ENCODE peak calls at places on chromosomes 12 and 14, in six cellular contexts. One of them, this sample, is unnamed.

GRCh38 chr12:49705479-49706267 is 1.5 kb downstream of the FMNL3 start:
- DNase-seq in kidney epithelial cell: peak; percentile 47
- DNase-seq in coronary artery: no peak
- DNase-seq in CD4-positive, CD25-positive, alpha-beta regulatory T cell: peak; percentile 2
- DNase-seq in IMR-90: peak; percentile 84
- DNase-seq in left ventricle myocardium inferior: peak; percentile 29
- DNase-seq in this sample: peak; percentile 77

GRCh38 chr12:115455268-115455681 is 771.3 kb upstream of the TBX3 start:
- DNase-seq in kidney epithelial cell: no peak
- DNase-seq in coronary artery: no peak
- DNase-seq in IMR-90: no peak
- DNase-seq in left ventricle myocardium inferior: no peak
- DNase-seq in CD4-positive, CD25-positive, alpha-beta regulatory T cell: no peak
- DNase-seq in this sample: no peak

GRCh38 chr12:12723681-12724420 is 6.7 kb downstream of the CDKN1B start:
- DNase-seq in coronary artery: no peak
- DNase-seq in IMR-90: peak; percentile 25
- DNase-seq in left ventricle myocardium inferior: peak; percentile 42
- DNase-seq in kidney epithelial cell: no peak
- DNase-seq in CD4-positive, CD25-positive, alpha-beta regulatory T cell: peak; percentile 21
- DNase-seq in this sample: peak; percentile 75

GRCh38 chr14:97377550-97377949 is 580.4 kb downstream of the VRK1 start:
- DNase-seq in IMR-90: no peak
- DNase-seq in CD4-positive, CD25-positive, alpha-beta regulatory T cell: no peak
- DNase-seq in left ventricle myocardium inferior: no peak
- DNase-seq in coronary artery: no peak
- DNase-seq in kidney epithelial cell: no peak
- DNase-seq in this sample: no peak

GRCh38 chr12:66956300-66956699 is 277.4 kb upstream of the GRIP1 start:
- DNase-seq in kidney epithelial cell: no peak
- DNase-seq in left ventricle myocardium inferior: no peak
- DNase-seq in CD4-positive, CD25-positive, alpha-beta regulatory T cell: no peak
- DNase-seq in coronary artery: no peak
- DNase-seq in IMR-90: no peak
- DNase-seq in this sample: no peak

GRCh38 chr12:85457026-85457425 is 177.0 kb downstream of the ALX1 start:
- DNase-seq in coronary artery: no peak
- DNase-seq in CD4-positive, CD25-positive, alpha-beta regulatory T cell: no peak
- DNase-seq in left ventricle myocardium inferior: no peak
- DNase-seq in kidney epithelial cell: no peak
- DNase-seq in IMR-90: no peak
- DNase-seq in this sample: no peak

GRCh38 chr12:73815072-73815660 is 722.5 kb upstream of the ATXN7L3B start:
- DNase-seq in left ventricle myocardium inferior: no peak
- DNase-seq in kidney epithelial cell: no peak
- DNase-seq in IMR-90: no peak
- DNase-seq in CD4-positive, CD25-positive, alpha-beta regulatory T cell: no peak
- DNase-seq in coronary artery: no peak
- DNase-seq in this sample: no peak

GRCh38 chr12:29519585-29520182 is 22.2 kb upstream of the OVCH1 start:
- DNase-seq in coronary artery: no peak
- DNase-seq in kidney epithelial cell: no peak
- DNase-seq in IMR-90: peak; percentile 68
- DNase-seq in CD4-positive, CD25-positive, alpha-beta regulatory T cell: no peak
- DNase-seq in left ventricle myocardium inferior: no peak
- DNase-seq in this sample: no peak

GRCh38 chr12:110279976-110280783 is 867 bp upstream of the ATP2A2 start:
- DNase-seq in kidney epithelial cell: no peak
- DNase-seq in IMR-90: peak; percentile 33
- DNase-seq in left ventricle myocardium inferior: peak; percentile 66
- DNase-seq in CD4-positive, CD25-positive, alpha-beta regulatory T cell: peak; percentile 54
- DNase-seq in coronary artery: peak; percentile 83
- DNase-seq in this sample: peak; percentile 36

GRCh38 chr12:67442347-67442841 is 173.2 kb downstream of the CAND1 start:
- DNase-seq in IMR-90: no peak
- DNase-seq in left ventricle myocardium inferior: peak; percentile 21
- DNase-seq in kidney epithelial cell: no peak
- DNase-seq in coronary artery: no peak
- DNase-seq in CD4-positive, CD25-positive, alpha-beta regulatory T cell: no peak
- DNase-seq in this sample: no peak

GRCh38 chr12:79409562-79409961 is 281.2 kb downstream of the PAWR start:
- DNase-seq in CD4-positive, CD25-positive, alpha-beta regulatory T cell: no peak
- DNase-seq in kidney epithelial cell: peak; percentile 39
- DNase-seq in IMR-90: peak; percentile 87
- DNase-seq in left ventricle myocardium inferior: no peak
- DNase-seq in coronary artery: no peak
- DNase-seq in this sample: no peak

GRCh38 chr14:33509454-33509853 is 441.4 kb downstream of the EGLN3 start:
- DNase-seq in left ventricle myocardium inferior: no peak
- DNase-seq in IMR-90: no peak
- DNase-seq in coronary artery: no peak
- DNase-seq in CD4-positive, CD25-positive, alpha-beta regulatory T cell: no peak
- DNase-seq in kidney epithelial cell: no peak
- DNase-seq in this sample: no peak

GRCh38 chr14:98692832-98693231 is 579.2 kb downstream of the BCL11B start:
- DNase-seq in coronary artery: no peak
- DNase-seq in kidney epithelial cell: no peak
- DNase-seq in IMR-90: no peak
- DNase-seq in left ventricle myocardium inferior: no peak
- DNase-seq in CD4-positive, CD25-positive, alpha-beta regulatory T cell: no peak
- DNase-seq in this sample: no peak

GRCh38 chr14:50335389-50335788 is 23.3 kb downstream of the DMAC2L start:
- DNase-seq in kidney epithelial cell: no peak
- DNase-seq in left ventricle myocardium inferior: peak; percentile 26
- DNase-seq in coronary artery: no peak
- DNase-seq in CD4-positive, CD25-positive, alpha-beta regulatory T cell: no peak
- DNase-seq in IMR-90: peak; percentile 72
- DNase-seq in this sample: peak; percentile 79

GRCh38 chr12:203462-204260 is 10.3 kb downstream of the SLC6A12 start:
- DNase-seq in CD4-positive, CD25-positive, alpha-beta regulatory T cell: no peak
- DNase-seq in IMR-90: no peak
- DNase-seq in kidney epithelial cell: no peak
- DNase-seq in left ventricle myocardium inferior: peak; percentile 39
- DNase-seq in coronary artery: no peak
- DNase-seq in this sample: no peak

GRCh38 chr12:13417516-13417915 is 221.0 kb downstream of the EMP1 start:
- DNase-seq in IMR-90: no peak
- DNase-seq in kidney epithelial cell: no peak
- DNase-seq in CD4-positive, CD25-positive, alpha-beta regulatory T cell: no peak
- DNase-seq in left ventricle myocardium inferior: no peak
- DNase-seq in coronary artery: no peak
- DNase-seq in this sample: no peak

GRCh38 chr12:113030875-113031525 is 25.5 kb upstream of the DTX1 start:
- DNase-seq in CD4-positive, CD25-positive, alpha-beta regulatory T cell: no peak
- DNase-seq in IMR-90: peak; percentile 52
- DNase-seq in kidney epithelial cell: no peak
- DNase-seq in coronary artery: no peak
- DNase-seq in left ventricle myocardium inferior: no peak
- DNase-seq in this sample: peak; percentile 31

GRCh38 chr14:69651653-69652052 is 40.3 kb downstream of the SUSD6 start:
- DNase-seq in coronary artery: no peak
- DNase-seq in CD4-positive, CD25-positive, alpha-beta regulatory T cell: no peak
- DNase-seq in kidney epithelial cell: no peak
- DNase-seq in left ventricle myocardium inferior: no peak
- DNase-seq in IMR-90: peak; percentile 28
- DNase-seq in this sample: no peak

GRCh38 chr12:109766251-109766778 is 52.7 kb downstream of the FAM222A start:
- DNase-seq in kidney epithelial cell: no peak
- DNase-seq in IMR-90: no peak
- DNase-seq in left ventricle myocardium inferior: no peak
- DNase-seq in CD4-positive, CD25-positive, alpha-beta regulatory T cell: no peak
- DNase-seq in coronary artery: peak; percentile 40
- DNase-seq in this sample: peak; percentile 2

GRCh38 chr12:80195143-80195726 is 95.9 kb downstream of the OTOGL start:
- DNase-seq in CD4-positive, CD25-positive, alpha-beta regulatory T cell: no peak
- DNase-seq in kidney epithelial cell: no peak
- DNase-seq in IMR-90: peak; percentile 86
- DNase-seq in coronary artery: no peak
- DNase-seq in left ventricle myocardium inferior: no peak
- DNase-seq in this sample: no peak

GRCh38 chr12:102119674-102120563 is at the start of the genes NUP37 and PARPBP:
- DNase-seq in coronary artery: peak; percentile 90
- DNase-seq in CD4-positive, CD25-positive, alpha-beta regulatory T cell: peak; percentile 89
- DNase-seq in left ventricle myocardium inferior: peak; percentile 90
- DNase-seq in IMR-90: peak; percentile 81
- DNase-seq in kidney epithelial cell: peak; percentile 52
- DNase-seq in this sample: peak; percentile 91

GRCh38 chr14:90570463-90570860 is 173.6 kb downstream of the CALM1 start:
- DNase-seq in IMR-90: no peak
- DNase-seq in coronary artery: no peak
- DNase-seq in CD4-positive, CD25-positive, alpha-beta regulatory T cell: no peak
- DNase-seq in left ventricle myocardium inferior: no peak
- DNase-seq in kidney epithelial cell: no peak
- DNase-seq in this sample: no peak

GRCh38 chr12:111578276-111578970 is 20.7 kb downstream of the ATXN2 start:
- DNase-seq in kidney epithelial cell: peak; percentile 61
- DNase-seq in IMR-90: peak; percentile 91
- DNase-seq in CD4-positive, CD25-positive, alpha-beta regulatory T cell: no peak
- DNase-seq in left ventricle myocardium inferior: no peak
- DNase-seq in coronary artery: no peak
- DNase-seq in this sample: no peak

GRCh38 chr12:14959463-14959862 is 1.9 kb downstream of the ARHGDIB start:
- DNase-seq in left ventricle myocardium inferior: no peak
- DNase-seq in CD4-positive, CD25-positive, alpha-beta regulatory T cell: no peak
- DNase-seq in IMR-90: no peak
- DNase-seq in coronary artery: no peak
- DNase-seq in kidney epithelial cell: no peak
- DNase-seq in this sample: no peak

GRCh38 chr14:104304451-104305351 is 166.3 kb downstream of the KIF26A start:
- DNase-seq in kidney epithelial cell: no peak
- DNase-seq in IMR-90: no peak
- DNase-seq in CD4-positive, CD25-positive, alpha-beta regulatory T cell: no peak
- DNase-seq in left ventricle myocardium inferior: no peak
- DNase-seq in coronary artery: no peak
- DNase-seq in this sample: no peak

GRCh38 chr14:104305511-104306449 is 167.4 kb downstream of the KIF26A start:
- DNase-seq in kidney epithelial cell: no peak
- DNase-seq in IMR-90: no peak
- DNase-seq in coronary artery: no peak
- DNase-seq in left ventricle myocardium inferior: peak; percentile 5
- DNase-seq in CD4-positive, CD25-positive, alpha-beta regulatory T cell: no peak
- DNase-seq in this sample: no peak

GRCh38 chr14:104301731-104302460 is 163.5 kb downstream of the KIF26A start:
- DNase-seq in left ventricle myocardium inferior: no peak
- DNase-seq in IMR-90: no peak
- DNase-seq in coronary artery: no peak
- DNase-seq in kidney epithelial cell: no peak
- DNase-seq in CD4-positive, CD25-positive, alpha-beta regulatory T cell: no peak
- DNase-seq in this sample: no peak

GRCh38 chr14:104302794-104303405 is 164.5 kb downstream of the KIF26A start:
- DNase-seq in CD4-positive, CD25-positive, alpha-beta regulatory T cell: no peak
- DNase-seq in kidney epithelial cell: no peak
- DNase-seq in coronary artery: no peak
- DNase-seq in IMR-90: no peak
- DNase-seq in left ventricle myocardium inferior: no peak
- DNase-seq in this sample: no peak

GRCh38 chr14:104303705-104304425 is 165.5 kb downstream of the KIF26A start:
- DNase-seq in CD4-positive, CD25-positive, alpha-beta regulatory T cell: no peak
- DNase-seq in IMR-90: no peak
- DNase-seq in coronary artery: no peak
- DNase-seq in kidney epithelial cell: no peak
- DNase-seq in left ventricle myocardium inferior: no peak
- DNase-seq in this sample: no peak
- H3K4me3 ChIP-seq in CD4-positive, CD25-positive, alpha-beta regulatory T cell: no peak overlapping the region
- H3K4me3 ChIP-seq in IMR-90: no peak overlapping the region
- H3K4me3 ChIP-seq in coronary artery: no peak overlapping the region
- H3K4me3 ChIP-seq in kidney epithelial cell: no peak overlapping the region
- H3K4me3 ChIP-seq in left ventricle myocardium inferior: no peak overlapping the region
- H3K4me3 ChIP-seq in this sample: no peak overlapping the region

GRCh38 chr12:7642876-7643309 is 22.8 kb downstream of the APOBEC1 start:
- DNase-seq in IMR-90: no peak
- DNase-seq in left ventricle myocardium inferior: no peak
- DNase-seq in coronary artery: no peak
- DNase-seq in CD4-positive, CD25-positive, alpha-beta regulatory T cell: no peak
- DNase-seq in kidney epithelial cell: no peak
- DNase-seq in this sample: no peak

GRCh38 chr12:7645395-7646177 is 20.1 kb downstream of the APOBEC1 start:
- DNase-seq in left ventricle myocardium inferior: no peak
- DNase-seq in IMR-90: peak; percentile 31
- DNase-seq in coronary artery: no peak
- DNase-seq in CD4-positive, CD25-positive, alpha-beta regulatory T cell: no peak
- DNase-seq in kidney epithelial cell: no peak
- DNase-seq in this sample: no peak

GRCh38 chr12:7638764-7639570 is 26.7 kb downstream of the APOBEC1 start:
- DNase-seq in IMR-90: peak; percentile 76
- DNase-seq in kidney epithelial cell: peak; percentile 12
- DNase-seq in CD4-positive, CD25-positive, alpha-beta regulatory T cell: peak; percentile 62
- DNase-seq in coronary artery: peak; percentile 76
- DNase-seq in left ventricle myocardium inferior: peak; percentile 33
- DNase-seq in this sample: peak; percentile 78

GRCh38 chr12:7646178-7646475 is 19.6 kb downstream of the APOBEC1 start:
- DNase-seq in coronary artery: no peak
- DNase-seq in kidney epithelial cell: no peak
- DNase-seq in IMR-90: no peak
- DNase-seq in left ventricle myocardium inferior: no peak
- DNase-seq in CD4-positive, CD25-positive, alpha-beta regulatory T cell: no peak
- DNase-seq in this sample: no peak

GRCh38 chr12:7642287-7642686 is 23.4 kb downstream of the APOBEC1 start:
- DNase-seq in left ventricle myocardium inferior: no peak
- DNase-seq in coronary artery: no peak
- DNase-seq in kidney epithelial cell: no peak
- DNase-seq in CD4-positive, CD25-positive, alpha-beta regulatory T cell: no peak
- DNase-seq in IMR-90: no peak
- DNase-seq in this sample: no peak
- H3K4me3 ChIP-seq in left ventricle myocardium inferior: no peak overlapping the region
- H3K4me3 ChIP-seq in coronary artery: no peak overlapping the region
- H3K4me3 ChIP-seq in kidney epithelial cell: no peak overlapping the region
- H3K4me3 ChIP-seq in CD4-positive, CD25-positive, alpha-beta regulatory T cell: no peak overlapping the region
- H3K4me3 ChIP-seq in IMR-90: no peak overlapping the region
- H3K4me3 ChIP-seq in this sample: no peak overlapping the region

DNA sequence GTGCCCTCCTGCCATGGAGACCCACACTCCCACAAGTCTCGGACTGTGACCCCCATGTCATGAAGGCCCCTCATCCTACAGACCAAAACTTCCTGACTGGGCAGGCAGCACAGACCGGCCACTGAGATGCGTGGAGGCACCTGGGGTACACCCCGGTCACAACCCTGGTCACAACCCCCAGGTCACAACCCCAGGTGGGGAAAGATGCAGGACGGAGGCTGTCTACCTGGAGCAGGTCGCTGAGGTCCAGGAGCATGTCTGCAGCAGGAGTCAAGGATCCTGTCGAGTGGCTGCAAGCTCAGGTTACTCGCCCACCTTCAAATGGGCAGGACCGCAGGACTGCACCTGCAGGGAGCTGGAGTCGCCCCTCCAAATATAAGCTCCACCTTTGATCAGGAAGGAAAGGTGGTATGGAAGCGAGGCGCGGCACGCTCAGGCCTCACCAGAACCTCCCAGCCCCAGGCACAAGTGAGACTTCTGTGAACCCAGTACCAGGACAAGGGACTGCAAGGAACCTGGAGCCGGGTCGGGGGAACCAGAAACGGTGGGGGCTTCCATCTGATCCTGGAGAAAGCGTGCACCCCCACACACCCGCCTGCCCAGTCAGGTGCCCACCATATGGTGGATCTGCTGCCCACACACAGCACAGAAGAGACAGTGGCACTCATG is 8.1 kb downstream of the BTBD6 start:
- DNase-seq in kidney epithelial cell: no peak
- DNase-seq in left ventricle myocardium inferior: no peak
- DNase-seq in IMR-90: no peak
- DNase-seq in CD4-positive, CD25-positive, alpha-beta regulatory T cell: no peak
- DNase-seq in coronary artery: no peak
- DNase-seq in this sample: no peak
- H3K4me3 ChIP-seq in kidney epithelial cell: no peak overlapping the region
- H3K4me3 ChIP-seq in left ventricle myocardium inferior: no peak overlapping the region
- H3K4me3 ChIP-seq in IMR-90: no peak overlapping the region
- H3K4me3 ChIP-seq in CD4-positive, CD25-positive, alpha-beta regulatory T cell: no peak overlapping the region
- H3K4me3 ChIP-seq in coronary artery: no peak overlapping the region
- H3K4me3 ChIP-seq in this sample: no peak overlapping the region

GRCh38 chr12:65728348-65728912 is 95.9 kb upstream of the HMGA2 start:
- DNase-seq in coronary artery: no peak
- DNase-seq in IMR-90: no peak
- DNase-seq in left ventricle myocardium inferior: no peak
- DNase-seq in CD4-positive, CD25-positive, alpha-beta regulatory T cell: no peak
- DNase-seq in kidney epithelial cell: no peak
- DNase-seq in this sample: no peak
- H3K4me3 ChIP-seq in coronary artery: no peak overlapping the region
- H3K4me3 ChIP-seq in IMR-90: peak overlapping the region; percentile 53
- H3K4me3 ChIP-seq in left ventricle myocardium inferior: no peak overlapping the region
- H3K4me3 ChIP-seq in CD4-positive, CD25-positive, alpha-beta regulatory T cell: no peak overlapping the region
- H3K4me3 ChIP-seq in kidney epithelial cell: peak overlapping the region; percentile 57
- H3K4me3 ChIP-seq in this sample: no peak overlapping the region

This sample was measured in tibial artery.